ENCODE peak calls at places on chromosomes 1 and 21, in four cellular contexts. C is A549, I is transverse colon, Z is endothelial cell of umbilical vein. J is an unnamed sample.

GRCh38 chr1:109632671-109633346 is 13.2 kb downstream of the AMPD2 start:
- DNase-seq in Z (no peak), I (peak; percentile 48), C (no peak), J (peak; percentile 49)

GRCh38 chr1:221816899-221817298 is 75.0 kb upstream of the DUSP10 start:
- DNase-seq in C (peak; percentile 44), I (no peak), Z (no peak), J (no peak)

GRCh38 chr1:197200468-197200899 is 54.0 kb upstream of the ASPM start:
- DNase-seq in C (no peak), I (no peak), Z (peak; percentile 67), J (peak; percentile 21)

GRCh38 chr1:217419152-217419551 is 211.7 kb downstream of the GPATCH2 start:
- DNase-seq in I (no peak), C (no peak), Z (no peak), J (no peak)

GRCh38 chr1:227242811-227243682 is 75.2 kb downstream of the CDC42BPA start:
- DNase-seq in I (no peak), Z (no peak), C (no peak), J (no peak)

GRCh38 chr1:2419416-2419815 is 7.1 kb upstream of the PEX10 start:
- DNase-seq in C (no peak), I (no peak), Z (no peak), J (no peak)

GRCh38 chr1:30733520-30733919 is 10.1 kb upstream of the MATN1 start:
- DNase-seq in C (no peak), I (no peak), Z (no peak), J (no peak)

GRCh38 chr1:220887202-220887867 is 8.1 kb downstream of the HLX start:
- DNase-seq in I (no peak), Z (no peak), C (no peak), J (no peak)

GRCh38 chr1:182633657-182634281 is 29.6 kb upstream of the RGS16 start:
- DNase-seq in Z (no peak), I (no peak), C (no peak), J (peak; percentile 50)

GRCh38 chr1:3312894-3313578 is 141.4 kb upstream of the ARHGEF16 start:
- DNase-seq in I (peak; percentile 81), Z (peak; percentile 78), C (peak; percentile 91), J (peak; percentile 70)

GRCh38 chr1:177170756-177171535 is at the start of gene BRINP2:
- DNase-seq in I (peak; percentile 15), C (peak; percentile 46), Z (peak; percentile 47), J (no peak)

GRCh38 chr1:186304982-186305949 is 69.8 kb downstream of the TPR start:
- DNase-seq in C (peak; percentile 58), Z (peak; percentile 79), I (no peak), J (peak; percentile 50)

GRCh38 chr1:165169729-165170128 is 186.8 kb downstream of the LMX1A start:
- DNase-seq in Z (no peak), I (no peak), C (no peak), J (no peak)

GRCh38 chr21:45122432-45123132 is 48.2 kb downstream of the ADARB1 start:
- DNase-seq in I (no peak), C (no peak), Z (no peak), J (no peak)

GRCh38 chr1:162056043-162056442 is 13.4 kb upstream of the NOS1AP start:
- DNase-seq in C (peak; percentile 72), Z (peak; percentile 83), I (peak; percentile 72), J (peak; percentile 77)

GRCh38 chr1:38941527-38942019 is at the start of gene RHBDL2:
- DNase-seq in Z (peak; percentile 15), I (peak; percentile 82), C (peak; percentile 35), J (no peak)

GRCh38 chr1:109341944-109342925 is 35.4 kb upstream of the MYBPHL start:
- DNase-seq in I (no peak), Z (peak; percentile 69), C (no peak), J (no peak)

GRCh38 chr1:116857092-116857491 is 52.6 kb upstream of the PTGFRN start:
- DNase-seq in I (no peak), C (no peak), Z (no peak), J (no peak)

GRCh38 chr1:58116284-58116683 is 430.2 kb downstream of the OMA1 start:
- DNase-seq in C (no peak), Z (no peak), I (no peak), J (no peak)

GRCh38 chr1:35768350-35769187 is 1.2 kb downstream of the CLSPN start:
- DNase-seq in C (peak; percentile 10), Z (no peak), I (no peak), J (no peak)

GRCh38 chr1:114750780-114751179 is 7.0 kb downstream of the CSDE1 start:
- DNase-seq in Z (no peak), I (no peak), C (no peak), J (no peak)

GRCh38 chr21:41779659-41780058 is 12.8 kb upstream of the RIPK4 start:
- DNase-seq in I (no peak), Z (no peak), C (no peak), J (no peak)

GRCh38 chr1:65964123-65964522 is 171.4 kb downstream of the PDE4B start:
- DNase-seq in C (no peak), I (no peak), Z (no peak), J (no peak)

GRCh38 chr1:175209493-175209921 is 16.9 kb upstream of the KIAA0040 start:
- DNase-seq in C (no peak), I (no peak), Z (no peak), J (no peak)

GRCh38 chr1:61081135-61081636 is 1.2 kb upstream of the NFIA start:
- DNase-seq in Z (no peak), I (no peak), C (no peak), J (no peak)

GRCh38 chr1:61641578-61642336 is 83.2 kb downstream of the TM2D1 start:
- DNase-seq in Z (peak; percentile 75), C (peak; percentile 57), I (peak; percentile 69), J (peak; percentile 65)

GRCh38 chr1:208105756-208106155 is 138.4 kb downstream of the PLXNA2 start:
- DNase-seq in I (no peak), Z (no peak), C (no peak), J (no peak)

GRCh38 chr1:41363632-41364320 is 2.5 kb downstream of the FOXO6 start:
- DNase-seq in C (no peak), I (no peak), Z (no peak), J (peak; percentile 43)

GRCh38 chr1:91830242-91831131 is 55.5 kb downstream of the TGFBR3 start:
- DNase-seq in C (peak; percentile 80), I (peak; percentile 67), Z (peak; percentile 95), J (no peak)

GRCh38 chr1:23065385-23065784 is 46.1 kb downstream of the KDM1A start:
- DNase-seq in C (no peak), Z (no peak), I (no peak), J (no peak)

GRCh38 chr1:199075792-199076191 is 437.0 kb downstream of the PTPRC start:
- DNase-seq in I (no peak), Z (peak; percentile 55), C (no peak), J (no peak)

GRCh38 chr1:47816325-47817071 is 180.7 kb downstream of the TRABD2B start:
- DNase-seq in I (no peak), C (no peak), Z (no peak), J (no peak)

GRCh38 chr21:17782051-17782450 is 37.1 kb downstream of the C21orf91 start:
- DNase-seq in Z (no peak), I (no peak), C (no peak), J (no peak)

GRCh38 chr21:17781524-17781923 is 37.6 kb downstream of the C21orf91 start:
- DNase-seq in C (no peak), I (no peak), Z (no peak), J (no peak)

GRCh38 chr21:17783816-17784598 is 35.1 kb downstream of the C21orf91 start:
- DNase-seq in I (peak; percentile 22), C (no peak), Z (no peak), J (peak; percentile 54)

GRCh38 chr21:17784604-17785402 is 34.4 kb downstream of the C21orf91 start:
- DNase-seq in C (no peak), Z (no peak), I (peak; percentile 30), J (no peak)

GRCh38 chr21:17783003-17783402 is 36.2 kb downstream of the C21orf91 start:
- DNase-seq in Z (no peak), C (no peak), I (no peak), J (no peak)
- H3K27ac ChIP-seq in Z (no peak overlapping the region), C (no peak overlapping the region), I (peak overlapping the region; percentile 62), J (peak overlapping the region; percentile 29)

GRCh38 chr1:43454270-43455011 is 710 bp upstream of the HYI start:
- DNase-seq in C (no peak), Z (peak; percentile 86), I (peak; percentile 88), J (peak; percentile 89)
- TF ChIP-seq POLR2A in C (no peak), Z (peak; percentile 88), I (peak; percentile 67), J (peak; percentile 45)

GRCh38 chr1:204216880-204217647 is 3.3 kb upstream of the GOLT1A start:
- DNase-seq in C (no peak), Z (no peak), I (no peak), J (no peak)
- H3K4me1 ChIP-seq in C (peaks cover 6% of the 10 kb centered on the region), Z (no peaks in the 10 kb centered on the region), I (peaks cover 6% of the 10 kb centered on the region), J (no peaks in the 10 kb centered on the region)

GRCh38 chr1:24201941-24202440 is 14.9 kb upstream of the IFNLR1 start:
- DNase-seq in C (peak; percentile 91), Z (peak; percentile 90), I (peak; percentile 94), J (peak; percentile 83)
- H3K27ac ChIP-seq in C (peak overlapping the region; percentile 86), Z (no peak overlapping the region), I (peak overlapping the region; percentile 75), J (peak overlapping the region; percentile 11)

GRCh38 chr1:204205486-204205885 is 8.3 kb downstream of the GOLT1A start:
- DNase-seq in I (no peak), Z (no peak), C (no peak), J (no peak)
- TF ChIP-seq POLR2A in I (no peak), Z (no peak), C (no peak), J (no peak)

GRCh38 chr1:235078927-235079381 is 49.7 kb downstream of the TOMM20 start:
- DNase-seq in C (peak; percentile 29), Z (no peak), I (no peak), J (no peak)
- H3K4me1 ChIP-seq in C (peaks cover 80% of the 10 kb centered on the region), Z (peaks cover 36% of the 10 kb centered on the region), I (peaks cover 81% of the 10 kb centered on the region), J (peaks cover 20% of the 10 kb centered on the region)

DNA sequence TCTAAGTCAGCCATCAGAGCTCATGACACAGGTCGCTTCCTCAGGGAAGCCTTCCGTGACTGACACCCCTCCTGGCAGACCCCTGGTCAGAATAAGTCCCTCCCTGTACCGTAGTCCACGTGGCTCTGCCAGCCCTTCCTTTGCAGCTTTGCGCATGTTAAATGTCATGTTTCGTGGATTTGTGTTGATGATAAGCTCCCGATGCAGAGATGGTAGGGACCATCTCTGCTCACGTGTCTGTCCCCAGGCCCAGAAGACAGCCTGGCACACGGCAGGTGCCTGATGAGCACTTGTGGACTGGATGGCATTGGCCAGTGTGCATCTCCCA is 75.9 kb downstream of the DHRS3 start:
- DNase-seq in Z (no peak), C (no peak), I (no peak), J (no peak)
- H3K27ac ChIP-seq in Z (no peak overlapping the region), C (peak overlapping the region; percentile 92), I (peak overlapping the region; percentile 88), J (peak overlapping the region; percentile 13)

DNA sequence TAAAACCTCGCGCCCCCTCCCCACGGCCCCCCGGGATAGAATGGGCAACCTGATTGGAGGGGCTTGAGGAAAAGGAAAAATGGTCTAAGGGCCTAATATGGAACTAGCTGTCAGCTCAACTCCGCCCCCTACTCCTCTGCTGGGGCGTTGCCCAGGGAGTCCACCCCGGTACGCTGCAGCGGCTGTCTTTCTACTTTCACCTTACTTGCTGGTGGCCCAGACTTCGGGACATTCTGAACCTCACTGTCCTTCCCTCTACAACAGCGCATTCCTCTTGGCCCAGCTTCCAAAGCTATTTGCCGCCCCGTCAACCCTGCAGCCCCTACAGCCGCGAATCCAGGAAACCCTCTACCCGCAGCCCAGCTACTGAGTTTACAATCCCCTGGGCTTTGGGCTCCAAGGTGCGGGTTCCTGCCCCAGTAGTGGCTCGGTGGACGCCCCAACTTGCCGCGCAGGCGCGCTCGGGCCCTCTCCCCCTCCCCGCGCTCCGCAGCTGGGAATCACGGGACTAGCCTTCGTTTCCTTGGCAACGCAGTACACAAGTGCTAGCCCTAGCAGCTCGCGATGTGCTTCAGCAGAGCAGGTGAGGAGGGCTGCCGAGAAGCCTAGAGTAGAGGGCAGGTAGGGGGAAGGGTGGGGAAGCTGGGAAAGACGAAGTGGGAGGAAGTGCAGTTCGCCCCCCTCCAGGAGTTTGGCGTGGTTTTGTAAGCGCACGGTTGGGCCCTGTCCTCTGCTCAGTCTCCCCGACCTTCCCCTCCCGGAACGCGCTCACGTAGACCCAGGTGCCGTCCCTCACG is 55.6 kb downstream of the CHIA start:
- DNase-seq in Z (peak; percentile 81), I (peak; percentile 86), C (peak; percentile 64), J (peak; percentile 89)
- TF ChIP-seq POLR2A in Z (no peak), I (no peak), C (no peak), J (no peak)